ENCODE peak calls at places on chromosomes 1 and 21, in ten cellular contexts. N is fibroblast of pulmonary artery, S is prostate gland, A is left ventricle myocardium inferior, K is breast epithelium, P is cardiac muscle cell, Z is tibial nerve, Y is tibial artery, B is WTC11, W is heart left ventricle. U is an unnamed sample.

GRCh38 chr1:39165049-39165448 is 39.4 kb upstream of the MACF1 start:
- DNase-seq in N (peak), S (no peak), A (no peak), K (no peak), P (peak), Z (no peak), Y (no peak), B (no peak), W (no peak), U (no peak)

GRCh38 chr1:226723640-226724532 is 15.2 kb downstream of the ITPKB start:
- DNase-seq in N (peak), S (no peak), A (no peak), K (no peak), P (peak), Z (peak), Y (no peak), B (peak), W (peak), U (peak)

GRCh38 chr1:208179303-208179702 is 64.9 kb downstream of the PLXNA2 start:
- DNase-seq in N (no peak), S (no peak), A (no peak), K (no peak), P (no peak), Z (no peak), Y (no peak), B (no peak), W (peak), U (peak)

GRCh38 chr1:41892211-41892840 is 26.4 kb downstream of the HIVEP3 start:
- DNase-seq in N (no peak), S (no peak), A (no peak), K (no peak), P (no peak), Z (no peak), Y (no peak), B (no peak), W (no peak), U (no peak)

GRCh38 chr1:58862728-58863385 is 79.0 kb upstream of the JUN start:
- DNase-seq in N (no peak), S (no peak), A (no peak), K (no peak), P (no peak), Z (no peak), Y (no peak), B (no peak), W (no peak), U (no peak)

GRCh38 chr1:1320666-1321448 is 3.6 kb downstream of the INTS11 start:
- DNase-seq in N (no peak), S (no peak), A (no peak), K (no peak), P (no peak), Z (no peak), Y (no peak), B (no peak), W (no peak), U (no peak)

GRCh38 chr21:45293214-45293725 is 5.6 kb upstream of the POFUT2 start:
- DNase-seq in N (no peak), S (no peak), A (no peak), K (no peak), P (no peak), Z (no peak), Y (peak), B (no peak), W (no peak), U (peak)

GRCh38 chr1:44819257-44819593 is 10.9 kb downstream of the BTBD19 start:
- DNase-seq in N (no peak), S (no peak), A (peak), K (no peak), P (no peak), Z (no peak), Y (no peak), B (no peak), W (no peak), U (peak)

GRCh38 chr1:227895828-227896685 is 51.7 kb downstream of the WNT9A start:
- DNase-seq in N (no peak), S (no peak), A (no peak), K (peak), P (peak), Z (no peak), Y (peak), B (peak), W (peak), U (no peak)

GRCh38 chr1:201791775-201792166 is 37.2 kb upstream of the IPO9 start:
- DNase-seq in N (peak), S (no peak), A (peak), K (no peak), P (no peak), Z (no peak), Y (peak), B (no peak), W (peak), U (peak)

GRCh38 chr1:15952317-15953258 is 23.3 kb downstream of the ZBTB17 start:
- DNase-seq in N (peak), S (no peak), A (no peak), K (no peak), P (no peak), Z (no peak), Y (peak), B (no peak), W (no peak), U (no peak)
- TF ChIP-seq CTCF in N (peak), S (no peak), A (no peak), K (no peak), P (no peak), Z (no peak), Y (no peak), B (no peak), W (no peak), U (no peak)

GRCh38 chr1:25809929-25810328 is 9.8 kb upstream of the MTFR1L start:
- DNase-seq in N (no peak), S (no peak), A (no peak), K (no peak), P (no peak), Z (no peak), Y (peak), B (no peak), W (no peak), U (no peak)
- TF ChIP-seq CTCF in N (no peak), S (no peak), A (no peak), K (no peak), P (no peak), Z (no peak), Y (no peak), B (no peak), W (no peak), U (no peak)

GRCh38 chr1:159960721-159961381 is 6.8 kb upstream of the SLAMF9 start:
- DNase-seq in N (peak), S (peak), A (peak), K (no peak), P (no peak), Z (peak), Y (peak), B (no peak), W (no peak), U (no peak)

GRCh38 chr1:159957824-159958268 is 3.8 kb upstream of the SLAMF9 start:
- DNase-seq in N (no peak), S (peak), A (no peak), K (no peak), P (no peak), Z (no peak), Y (peak), B (no peak), W (no peak), U (no peak)

GRCh38 chr1:159962176-159962575 is 8.1 kb upstream of the SLAMF9 start:
- DNase-seq in N (no peak), S (no peak), A (no peak), K (no peak), P (no peak), Z (no peak), Y (peak), B (no peak), W (no peak), U (no peak)

GRCh38 chr1:159959451-159959850 is 5.4 kb upstream of the SLAMF9 start:
- DNase-seq in N (peak), S (peak), A (no peak), K (no peak), P (no peak), Z (no peak), Y (peak), B (no peak), W (no peak), U (no peak)

GRCh38 chr1:159958721-159959380 is 4.8 kb upstream of the SLAMF9 start:
- DNase-seq in N (no peak), S (no peak), A (no peak), K (no peak), P (no peak), Z (no peak), Y (no peak), B (no peak), W (no peak), U (no peak)
- TF ChIP-seq CTCF in N (no peak), S (no peak), A (no peak), K (no peak), P (no peak), Z (no peak), Y (no peak), B (no peak), W (no peak), U (no peak)

GRCh38 chr1:30724175-30724574 is 790 bp upstream of the MATN1 start:
- DNase-seq in N (no peak), S (no peak), A (no peak), K (no peak), P (no peak), Z (no peak), Y (no peak), B (no peak), W (no peak), U (no peak)
- TF ChIP-seq CTCF in N (peak), S (no peak), A (no peak), K (no peak), P (peak), Z (no peak), Y (no peak), B (no peak), W (no peak), U (no peak)

DNA sequence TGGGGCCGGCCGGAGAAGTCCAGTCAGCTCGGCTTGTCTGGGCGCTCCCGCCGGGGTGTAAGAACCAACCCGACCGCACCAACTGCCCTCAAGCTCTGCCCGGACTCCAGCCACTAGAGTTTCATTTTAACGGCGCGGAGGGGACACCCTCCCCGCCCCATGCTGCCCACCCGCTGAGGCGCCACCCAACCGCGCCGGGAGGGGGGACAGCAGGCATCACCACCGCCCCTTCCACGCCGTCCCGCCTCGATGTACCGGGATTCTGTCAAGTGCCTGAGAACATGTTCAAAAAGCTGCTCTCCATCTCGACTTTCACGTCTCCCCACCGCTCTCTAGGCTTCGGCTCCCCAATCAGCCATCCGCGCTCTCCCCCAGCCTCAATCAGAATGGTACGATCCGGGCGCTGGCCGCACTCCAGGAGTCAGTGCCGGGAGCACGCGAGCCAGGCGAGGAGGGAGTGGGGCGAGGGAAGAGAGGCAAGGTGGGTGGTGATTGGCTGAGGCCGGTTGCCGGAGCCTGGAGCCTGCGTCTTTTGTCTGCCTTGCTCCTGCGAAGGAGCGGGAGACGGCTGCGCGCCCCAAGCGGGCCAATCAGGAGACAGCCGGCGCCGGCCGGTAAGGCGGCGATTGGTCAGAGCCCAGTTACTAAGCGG is at the start of gene PIK3R3:
- DNase-seq in N (peak), S (peak), A (peak), K (peak), P (peak), Z (peak), Y (peak), B (peak), W (peak), U (peak)
- TF ChIP-seq CTCF in N (no peak), S (peak), A (peak), K (no peak), P (no peak), Z (peak), Y (no peak), B (no peak), W (no peak), U (no peak)

GRCh38 chr21:38948377-38948776 is 142.6 kb downstream of the ETS2 start:
- DNase-seq in N (no peak), S (no peak), A (no peak), K (no peak), P (no peak), Z (no peak), Y (no peak), B (no peak), W (no peak), U (no peak)

GRCh38 chr21:38942617-38943245 is 137.0 kb downstream of the ETS2 start:
- DNase-seq in N (no peak), S (no peak), A (no peak), K (no peak), P (no peak), Z (no peak), Y (no peak), B (no peak), W (no peak), U (no peak)

GRCh38 chr21:38945536-38946245 is 140.0 kb downstream of the ETS2 start:
- DNase-seq in N (no peak), S (no peak), A (no peak), K (no peak), P (no peak), Z (no peak), Y (no peak), B (peak), W (no peak), U (no peak)

GRCh38 chr21:38948981-38949380 is 143.3 kb downstream of the ETS2 start:
- DNase-seq in N (no peak), S (no peak), A (no peak), K (no peak), P (no peak), Z (no peak), Y (no peak), B (no peak), W (no peak), U (no peak)

DNA sequence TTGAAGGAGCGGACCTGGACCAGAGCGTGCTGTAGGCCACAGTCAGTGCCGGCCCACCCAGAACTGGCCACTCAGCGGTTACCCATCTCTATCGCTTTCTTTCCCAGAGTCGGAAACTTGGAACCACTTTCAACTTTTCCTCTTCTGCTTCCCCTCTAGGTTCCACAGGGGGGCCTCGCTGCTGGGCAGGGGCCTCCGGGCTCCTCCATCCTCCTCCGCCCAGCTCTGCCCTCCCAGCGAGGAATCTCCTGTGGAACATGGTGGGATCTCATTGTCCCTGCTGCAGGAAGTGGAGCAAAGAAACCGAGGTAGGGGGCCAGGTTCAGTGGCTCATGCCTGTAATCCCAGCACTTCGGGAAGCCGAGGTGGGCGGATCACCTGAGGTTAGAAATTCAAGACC is 139.2 kb downstream of the ETS2 start:
- DNase-seq in N (no peak), S (no peak), A (no peak), K (no peak), P (no peak), Z (no peak), Y (no peak), B (peak), W (no peak), U (no peak)
- TF ChIP-seq CTCF in N (no peak), S (no peak), A (no peak), K (no peak), P (no peak), Z (no peak), Y (no peak), B (no peak), W (no peak), U (no peak)